ENCODE peak calls at places on chromosomes 2 and 18, in four cellular contexts. J is iris pigment epithelial cell, H is HEK293T, Q is posterior cingulate gyrus. W is an unnamed sample.
A peak's percentile ranks its signal among the peaks of the same experiment; 100 is the strongest.

GRCh38 chr2:201715459-201715858 is 17.0 kb upstream of the MPP4 start:
- DNase-seq in Q (no peak), H (no peak), J (no peak), W (no peak)

GRCh38 chr2:5111581-5111980 is 580.6 kb upstream of the SOX11 start:
- DNase-seq in Q (no peak), J (peak; percentile 8), H (no peak), W (no peak)

GRCh38 chr2:9809448-9810088 is 33.7 kb upstream of the TAF1B start:
- DNase-seq in J (no peak), H (no peak), Q (peak; percentile 82), W (no peak)

GRCh38 chr2:40482091-40482490 is 30.2 kb upstream of the SLC8A1 start:
- DNase-seq in Q (no peak), J (no peak), H (no peak), W (no peak)

GRCh38 chr18:48902023-48902855 is 48.5 kb downstream of the SMAD7 start:
- DNase-seq in Q (peak; percentile 94), J (peak; percentile 95), H (peak; percentile 72), W (peak; percentile 56)

GRCh38 chr18:78721986-78722385 is 257.6 kb upstream of the SALL3 start:
- DNase-seq in H (no peak), Q (peak; percentile 62), J (no peak), W (no peak)

GRCh38 chr2:46062637-46063412 is 234.4 kb upstream of the EPAS1 start:
- DNase-seq in Q (peak; percentile 90), J (peak; percentile 89), H (peak; percentile 78), W (no peak)

GRCh38 chr2:49901202-49901865 is 747.0 kb upstream of the FSHR start:
- DNase-seq in H (no peak), Q (no peak), J (no peak), W (no peak)

GRCh38 chr2:108538000-108538625 is 3.8 kb downstream of the LIMS1 start:
- DNase-seq in J (no peak), H (no peak), Q (no peak), W (no peak)

GRCh38 chr2:204972606-204973336 is 427.5 kb downstream of the PARD3B start:
- DNase-seq in Q (peak; percentile 8), H (no peak), J (no peak), W (no peak)

GRCh38 chr2:238596571-238597551 is 170.1 kb downstream of the ASB1 start:
- DNase-seq in Q (peak; percentile 82), H (no peak), J (peak; percentile 91), W (peak; percentile 90)

GRCh38 chr2:20578895-20579825 is 71.7 kb downstream of the HS1BP3 start:
- DNase-seq in H (peak; percentile 40), Q (peak; percentile 96), J (peak; percentile 99), W (peak; percentile 97)

GRCh38 chr18:66393463-66393862 is 210.4 kb downstream of the CDH19 start:
- DNase-seq in Q (no peak), H (no peak), J (no peak), W (no peak)

GRCh38 chr2:175571078-175571653 is 389.7 kb upstream of the ATP5MC3 start:
- DNase-seq in H (no peak), Q (no peak), J (no peak), W (no peak)